ENCODE peak calls at places on chromosomes 3 and 15, in four cellular contexts. One of them, this sample, is unnamed.

GRCh38 chr15:48477795-48478360 is 146.6 kb downstream of the DUT start:
- DNase-seq in stimulated activated CD4-positive, alpha-beta T cell treated with anti-CD3 and anti-CD28 coated beads, Interleukin-2, amount 100 ng/mL, for 48 hours: no peak
- DNase-seq in GM13976: no peak
- DNase-seq in anterior cingulate cortex: no peak
- DNase-seq in this sample: no peak

GRCh38 chr3:45079715-45080114 is 53.6 kb downstream of the CLEC3B start:
- DNase-seq in stimulated activated CD4-positive, alpha-beta T cell treated with anti-CD3 and anti-CD28 coated beads, Interleukin-2, amount 100 ng/mL, for 48 hours: no peak
- DNase-seq in anterior cingulate cortex: no peak
- DNase-seq in GM13976: no peak
- DNase-seq in this sample: no peak

GRCh38 chr3:113216393-113216792 is 5.0 kb downstream of the BOC start:
- DNase-seq in stimulated activated CD4-positive, alpha-beta T cell treated with anti-CD3 and anti-CD28 coated beads, Interleukin-2, amount 100 ng/mL, for 48 hours: no peak
- DNase-seq in anterior cingulate cortex: no peak
- DNase-seq in GM13976: no peak
- DNase-seq in this sample: no peak

GRCh38 chr15:90813796-90814192 is 54.6 kb upstream of the FURIN start:
- DNase-seq in stimulated activated CD4-positive, alpha-beta T cell treated with anti-CD3 and anti-CD28 coated beads, Interleukin-2, amount 100 ng/mL, for 48 hours: no peak
- DNase-seq in anterior cingulate cortex: no peak
- DNase-seq in GM13976: no peak
- DNase-seq in this sample: no peak

GRCh38 chr15:63369296-63369695 is 12.3 kb downstream of the CA12 start:
- DNase-seq in anterior cingulate cortex: no peak
- DNase-seq in stimulated activated CD4-positive, alpha-beta T cell treated with anti-CD3 and anti-CD28 coated beads, Interleukin-2, amount 100 ng/mL, for 48 hours: no peak
- DNase-seq in GM13976: peak; percentile 6
- DNase-seq in this sample: no peak

GRCh38 chr3:157914882-157915281 is 191.3 kb downstream of the SHOX2 start:
- DNase-seq in anterior cingulate cortex: no peak
- DNase-seq in GM13976: no peak
- DNase-seq in stimulated activated CD4-positive, alpha-beta T cell treated with anti-CD3 and anti-CD28 coated beads, Interleukin-2, amount 100 ng/mL, for 48 hours: no peak
- DNase-seq in this sample: no peak

GRCh38 chr3:197513953-197514785 is 41.6 kb downstream of the BDH1 start:
- DNase-seq in GM13976: no peak
- DNase-seq in anterior cingulate cortex: no peak
- DNase-seq in stimulated activated CD4-positive, alpha-beta T cell treated with anti-CD3 and anti-CD28 coated beads, Interleukin-2, amount 100 ng/mL, for 48 hours: no peak
- DNase-seq in this sample: no peak

GRCh38 chr3:146156801-146157310 is 4.1 kb downstream of the PLOD2 start:
- DNase-seq in anterior cingulate cortex: no peak
- DNase-seq in stimulated activated CD4-positive, alpha-beta T cell treated with anti-CD3 and anti-CD28 coated beads, Interleukin-2, amount 100 ng/mL, for 48 hours: no peak
- DNase-seq in GM13976: no peak
- DNase-seq in this sample: no peak

GRCh38 chr3:195066441-195066841 is 204.5 kb downstream of the XXYLT1 start:
- DNase-seq in stimulated activated CD4-positive, alpha-beta T cell treated with anti-CD3 and anti-CD28 coated beads, Interleukin-2, amount 100 ng/mL, for 48 hours: no peak
- DNase-seq in GM13976: no peak
- DNase-seq in anterior cingulate cortex: no peak
- DNase-seq in this sample: no peak

GRCh38 chr3:167066977-167067843 is 312.9 kb downstream of the ZBBX start:
- DNase-seq in stimulated activated CD4-positive, alpha-beta T cell treated with anti-CD3 and anti-CD28 coated beads, Interleukin-2, amount 100 ng/mL, for 48 hours: no peak
- DNase-seq in anterior cingulate cortex: no peak
- DNase-seq in GM13976: no peak
- DNase-seq in this sample: no peak

GRCh38 chr3:129064969-129065726 is 4.6 kb downstream of the GP9 start:
- DNase-seq in stimulated activated CD4-positive, alpha-beta T cell treated with anti-CD3 and anti-CD28 coated beads, Interleukin-2, amount 100 ng/mL, for 48 hours: no peak
- DNase-seq in anterior cingulate cortex: no peak
- DNase-seq in GM13976: no peak
- DNase-seq in this sample: no peak

GRCh38 chr3:147447224-147447623 is 38.1 kb downstream of the ZIC1 start:
- DNase-seq in stimulated activated CD4-positive, alpha-beta T cell treated with anti-CD3 and anti-CD28 coated beads, Interleukin-2, amount 100 ng/mL, for 48 hours: no peak
- DNase-seq in GM13976: no peak
- DNase-seq in anterior cingulate cortex: no peak
- DNase-seq in this sample: no peak

GRCh38 chr15:53506370-53506769 is 253.1 kb downstream of the WDR72 start:
- DNase-seq in anterior cingulate cortex: no peak
- DNase-seq in GM13976: no peak
- DNase-seq in stimulated activated CD4-positive, alpha-beta T cell treated with anti-CD3 and anti-CD28 coated beads, Interleukin-2, amount 100 ng/mL, for 48 hours: no peak
- DNase-seq in this sample: no peak

GRCh38 chr3:171842864-171843511 is at the start of gene TMEM212:
- DNase-seq in anterior cingulate cortex: no peak
- DNase-seq in GM13976: no peak
- DNase-seq in stimulated activated CD4-positive, alpha-beta T cell treated with anti-CD3 and anti-CD28 coated beads, Interleukin-2, amount 100 ng/mL, for 48 hours: no peak
- DNase-seq in this sample: no peak

GRCh38 chr3:190865419-190865818 is 2.9 kb upstream of the GMNC start:
- DNase-seq in GM13976: no peak
- DNase-seq in stimulated activated CD4-positive, alpha-beta T cell treated with anti-CD3 and anti-CD28 coated beads, Interleukin-2, amount 100 ng/mL, for 48 hours: no peak
- DNase-seq in anterior cingulate cortex: no peak
- DNase-seq in this sample: no peak

GRCh38 chr3:111882799-111883198 is 23.7 kb downstream of the PHLDB2 start:
- DNase-seq in anterior cingulate cortex: no peak
- DNase-seq in stimulated activated CD4-positive, alpha-beta T cell treated with anti-CD3 and anti-CD28 coated beads, Interleukin-2, amount 100 ng/mL, for 48 hours: no peak
- DNase-seq in GM13976: peak; percentile 12
- DNase-seq in this sample: peak; percentile 14

GRCh38 chr3:4786431-4786830 is 192.8 kb upstream of the BHLHE40 start:
- DNase-seq in anterior cingulate cortex: no peak
- DNase-seq in GM13976: no peak
- DNase-seq in stimulated activated CD4-positive, alpha-beta T cell treated with anti-CD3 and anti-CD28 coated beads, Interleukin-2, amount 100 ng/mL, for 48 hours: no peak
- DNase-seq in this sample: no peak

GRCh38 chr15:31442203-31443090 is 115.8 kb downstream of the KLF13 start:
- DNase-seq in GM13976: no peak
- DNase-seq in anterior cingulate cortex: no peak
- DNase-seq in stimulated activated CD4-positive, alpha-beta T cell treated with anti-CD3 and anti-CD28 coated beads, Interleukin-2, amount 100 ng/mL, for 48 hours: no peak
- DNase-seq in this sample: no peak

GRCh38 chr3:14810070-14810732 is 8.6 kb upstream of the FGD5 start:
- DNase-seq in stimulated activated CD4-positive, alpha-beta T cell treated with anti-CD3 and anti-CD28 coated beads, Interleukin-2, amount 100 ng/mL, for 48 hours: no peak
- DNase-seq in GM13976: no peak
- DNase-seq in anterior cingulate cortex: no peak
- DNase-seq in this sample: no peak

GRCh38 chr3:30659270-30660127 is 53.1 kb downstream of the TGFBR2 start:
- DNase-seq in stimulated activated CD4-positive, alpha-beta T cell treated with anti-CD3 and anti-CD28 coated beads, Interleukin-2, amount 100 ng/mL, for 48 hours: no peak
- DNase-seq in anterior cingulate cortex: no peak
- DNase-seq in GM13976: no peak
- DNase-seq in this sample: no peak

GRCh38 chr3:105118905-105119304 is 247.8 kb upstream of the ALCAM start:
- DNase-seq in stimulated activated CD4-positive, alpha-beta T cell treated with anti-CD3 and anti-CD28 coated beads, Interleukin-2, amount 100 ng/mL, for 48 hours: no peak
- DNase-seq in anterior cingulate cortex: no peak
- DNase-seq in GM13976: no peak
- DNase-seq in this sample: no peak

GRCh38 chr3:71542548-71543370 is 40.8 kb downstream of the FOXP1 start:
- DNase-seq in anterior cingulate cortex: peak; percentile 45
- DNase-seq in stimulated activated CD4-positive, alpha-beta T cell treated with anti-CD3 and anti-CD28 coated beads, Interleukin-2, amount 100 ng/mL, for 48 hours: no peak
- DNase-seq in GM13976: no peak
- DNase-seq in this sample: no peak

GRCh38 chr3:130636480-130637234 is 110.0 kb downstream of the PIK3R4 start:
- DNase-seq in GM13976: no peak
- DNase-seq in stimulated activated CD4-positive, alpha-beta T cell treated with anti-CD3 and anti-CD28 coated beads, Interleukin-2, amount 100 ng/mL, for 48 hours: no peak
- DNase-seq in anterior cingulate cortex: no peak
- DNase-seq in this sample: no peak

GRCh38 chr15:48336940-48337339 is 5.7 kb downstream of the DUT start:
- DNase-seq in GM13976: no peak
- DNase-seq in stimulated activated CD4-positive, alpha-beta T cell treated with anti-CD3 and anti-CD28 coated beads, Interleukin-2, amount 100 ng/mL, for 48 hours: no peak
- DNase-seq in anterior cingulate cortex: no peak
- DNase-seq in this sample: peak; percentile 29

GRCh38 chr3:192836469-192836820 is 81.2 kb downstream of the MB21D2 start:
- DNase-seq in stimulated activated CD4-positive, alpha-beta T cell treated with anti-CD3 and anti-CD28 coated beads, Interleukin-2, amount 100 ng/mL, for 48 hours: no peak
- DNase-seq in anterior cingulate cortex: no peak
- DNase-seq in GM13976: no peak
- DNase-seq in this sample: no peak

GRCh38 chr3:11367116-11367781 is 95.1 kb downstream of the ATG7 start:
- DNase-seq in stimulated activated CD4-positive, alpha-beta T cell treated with anti-CD3 and anti-CD28 coated beads, Interleukin-2, amount 100 ng/mL, for 48 hours: no peak
- DNase-seq in anterior cingulate cortex: no peak
- DNase-seq in GM13976: no peak
- DNase-seq in this sample: no peak

GRCh38 chr15:98776607-98777281 is 128.4 kb downstream of the IGF1R start:
- DNase-seq in stimulated activated CD4-positive, alpha-beta T cell treated with anti-CD3 and anti-CD28 coated beads, Interleukin-2, amount 100 ng/mL, for 48 hours: no peak
- DNase-seq in GM13976: peak; percentile 57
- DNase-seq in anterior cingulate cortex: no peak
- DNase-seq in this sample: peak; percentile 38

GRCh38 chr3:19885468-19885867 is 48.5 kb downstream of the EFHB start:
- DNase-seq in GM13976: peak; percentile 41
- DNase-seq in stimulated activated CD4-positive, alpha-beta T cell treated with anti-CD3 and anti-CD28 coated beads, Interleukin-2, amount 100 ng/mL, for 48 hours: no peak
- DNase-seq in anterior cingulate cortex: no peak
- DNase-seq in this sample: peak; percentile 52

GRCh38 chr3:123791898-123792297 is 92.2 kb downstream of the MYLK start:
- DNase-seq in stimulated activated CD4-positive, alpha-beta T cell treated with anti-CD3 and anti-CD28 coated beads, Interleukin-2, amount 100 ng/mL, for 48 hours: no peak
- DNase-seq in anterior cingulate cortex: no peak
- DNase-seq in GM13976: no peak
- DNase-seq in this sample: no peak

GRCh38 chr15:74464897-74465296 is 3.9 kb upstream of the UBL7 start:
- DNase-seq in stimulated activated CD4-positive, alpha-beta T cell treated with anti-CD3 and anti-CD28 coated beads, Interleukin-2, amount 100 ng/mL, for 48 hours: no peak
- DNase-seq in GM13976: no peak
- DNase-seq in anterior cingulate cortex: no peak
- DNase-seq in this sample: no peak

GRCh38 chr15:65409284-65409631 is 13.5 kb downstream of the IGDCC4 start:
- DNase-seq in stimulated activated CD4-positive, alpha-beta T cell treated with anti-CD3 and anti-CD28 coated beads, Interleukin-2, amount 100 ng/mL, for 48 hours: no peak
- DNase-seq in GM13976: peak; percentile 63
- DNase-seq in anterior cingulate cortex: no peak
- DNase-seq in this sample: no peak

GRCh38 chr3:39383913-39384664 is 919 bp downstream of the SLC25A38 start:
- DNase-seq in anterior cingulate cortex: no peak
- DNase-seq in stimulated activated CD4-positive, alpha-beta T cell treated with anti-CD3 and anti-CD28 coated beads, Interleukin-2, amount 100 ng/mL, for 48 hours: peak; percentile 96
- DNase-seq in GM13976: peak; percentile 98
- DNase-seq in this sample: peak; percentile 96

GRCh38 chr3:66220066-66220465 is 735 bp upstream of the SLC25A26 start:
- DNase-seq in anterior cingulate cortex: no peak
- DNase-seq in GM13976: no peak
- DNase-seq in stimulated activated CD4-positive, alpha-beta T cell treated with anti-CD3 and anti-CD28 coated beads, Interleukin-2, amount 100 ng/mL, for 48 hours: no peak
- DNase-seq in this sample: no peak

GRCh38 chr15:80615783-80616391 is 79.2 kb upstream of the ABHD17C start:
- DNase-seq in stimulated activated CD4-positive, alpha-beta T cell treated with anti-CD3 and anti-CD28 coated beads, Interleukin-2, amount 100 ng/mL, for 48 hours: no peak
- DNase-seq in GM13976: no peak
- DNase-seq in anterior cingulate cortex: no peak
- DNase-seq in this sample: no peak

GRCh38 chr3:131349946-131350347 is 31.6 kb upstream of the NUDT16 start:
- DNase-seq in GM13976: no peak
- DNase-seq in anterior cingulate cortex: no peak
- DNase-seq in stimulated activated CD4-positive, alpha-beta T cell treated with anti-CD3 and anti-CD28 coated beads, Interleukin-2, amount 100 ng/mL, for 48 hours: no peak
- DNase-seq in this sample: no peak

GRCh38 chr15:25181290-25182097 is 226.7 kb downstream of the SNRPN start:
- DNase-seq in stimulated activated CD4-positive, alpha-beta T cell treated with anti-CD3 and anti-CD28 coated beads, Interleukin-2, amount 100 ng/mL, for 48 hours: no peak
- DNase-seq in anterior cingulate cortex: no peak
- DNase-seq in GM13976: no peak
- DNase-seq in this sample: no peak

This sample was measured in GM20000.